ENCODE peak calls at places on chromosomes 13 and 19, in eight cellular contexts. S is naive B cell; P is GOT3; O is activated T-cell treated with anti-CD3 and anti-CD28 coated beads for 4 hours; Y is naive thymus-derived CD8-positive, alpha-beta T cell; F is activated CD8-positive, alpha-beta memory T cell treated with anti-CD3 and anti-CD28 coated beads for 48 hours; K is omental fat pad; C is stimulated activated CD8-positive, alpha-beta memory T cell treated with anti-CD3 and anti-CD28 coated beads, Interleukin-2, amount 100 ng/mL, for 48 hours. Z is an unnamed sample.

GRCh38 chr19:18795540-18795939 is 4.4 kb upstream of the COMP start:
- DNase-seq in S (no peak), P (no peak), O (no peak), Y (no peak), F (no peak), K (no peak), C (no peak), Z (no peak)

GRCh38 chr19:55080121-55080914 is 4.6 kb downstream of the EPS8L1 start:
- DNase-seq in S (no peak), P (no peak), O (peak; percentile 43), Y (peak; percentile 53), F (no peak), K (no peak), C (no peak), Z (no peak)

GRCh38 chr19:49988433-49988832 is 27.5 kb upstream of the SIGLEC11 start:
- DNase-seq in S (no peak), P (no peak), O (no peak), Y (no peak), F (no peak), K (no peak), C (no peak), Z (no peak)

GRCh38 chr13:103282571-103283450 is 216.6 kb upstream of the SLC10A2 start:
- DNase-seq in S (no peak), P (no peak), O (no peak), Y (no peak), F (no peak), K (no peak), C (no peak), Z (no peak)

GRCh38 chr13:48265217-48265815 is 32.3 kb downstream of the ITM2B start:
- DNase-seq in S (peak; percentile 71), P (no peak), O (peak; percentile 2), Y (peak; percentile 26), F (no peak), K (no peak), C (no peak), Z (no peak)

GRCh38 chr13:34425307-34425949 is 516.6 kb upstream of the NBEA start:
- DNase-seq in S (no peak), P (no peak), O (no peak), Y (no peak), F (no peak), K (no peak), C (no peak), Z (no peak)

GRCh38 chr19:49554701-49555181 is 25.6 kb downstream of the NOSIP start:
- DNase-seq in S (no peak), P (no peak), O (no peak), Y (peak; percentile 58), F (no peak), K (no peak), C (peak; percentile 40), Z (no peak)

GRCh38 chr13:19927117-19927734 is 31.3 kb upstream of the ZMYM2 start:
- DNase-seq in S (peak; percentile 17), P (no peak), O (no peak), Y (peak; percentile 19), F (no peak), K (no peak), C (no peak), Z (no peak)

GRCh38 chr13:38879278-38879677 is 111.4 kb downstream of the STOML3 start:
- DNase-seq in S (no peak), P (no peak), O (no peak), Y (no peak), F (no peak), K (no peak), C (no peak), Z (no peak)